ENCODE peak calls at places on chromosomes 11 and 22, in six cellular contexts. V is body of pancreas; E is SK-N-SH; C is CD8-positive, alpha-beta T cell; B is cardiac muscle cell; T is gastrocnemius medialis. Z is an unnamed sample.
A peak's percentile ranks its signal among the peaks of the same experiment; 100 is the strongest.

GRCh38 chr11:20131744-20132666 is 28.3 kb downstream of the DBX1 start:
- DNase-seq in V (peak; percentile 66), E (peak; percentile 47), C (peak; percentile 19), B (peak; percentile 71), T (peak; percentile 30), Z (peak; percentile 70)

GRCh38 chr11:110513521-110514450 is 84.0 kb downstream of the FDX1 start:
- DNase-seq in V (no peak), E (no peak), C (no peak), B (peak; percentile 69), T (no peak), Z (no peak)

GRCh38 chr11:62145261-62145871 is 21.6 kb downstream of the INCENP start:
- DNase-seq in V (peak; percentile 6), E (peak; percentile 10), C (no peak), B (no peak), T (no peak), Z (no peak)

GRCh38 chr11:19163627-19164026 is 38.2 kb downstream of the CSRP3 start:
- DNase-seq in V (no peak), E (no peak), C (no peak), B (no peak), T (no peak), Z (no peak)

GRCh38 chr11:76339217-76339616 is 41.7 kb downstream of the THAP12 start:
- DNase-seq in V (no peak), E (no peak), C (no peak), B (peak; percentile 48), T (peak; percentile 57), Z (peak; percentile 25)

GRCh38 chr22:32475428-32476010 is 908 bp downstream of the FBXO7 start:
- DNase-seq in V (peak; percentile 41), E (peak; percentile 23), C (no peak), B (peak; percentile 57), T (peak; percentile 16), Z (peak; percentile 47)

GRCh38 chr22:17536269-17536668 is 27.0 kb upstream of the SLC25A18 start:
- DNase-seq in V (no peak), E (no peak), C (no peak), B (peak; percentile 21), T (no peak), Z (no peak)

GRCh38 chr11:116132273-116132978 is 628.2 kb upstream of the CADM1 start:
- DNase-seq in V (no peak), E (no peak), C (no peak), B (no peak), T (no peak), Z (no peak)

GRCh38 chr11:68146010-68146540 is 24.9 kb upstream of the CHKA start:
- DNase-seq in V (peak; percentile 99), E (peak; percentile 46), C (no peak), B (no peak), T (peak; percentile 60), Z (peak; percentile 96)

GRCh38 chr22:49229483-49230193 is 598.0 kb downstream of the BRD1 start:
- DNase-seq in V (no peak), E (no peak), C (no peak), B (no peak), T (no peak), Z (no peak)

GRCh38 chr22:37519268-37520195 is at the start of gene CARD10:
- DNase-seq in V (peak; percentile 59), E (peak; percentile 89), C (no peak), B (peak; percentile 44), T (no peak), Z (peak; percentile 68)

GRCh38 chr11:116691779-116692178 is 81.0 kb downstream of the BUD13 start:
- DNase-seq in V (peak; percentile 49), E (peak; percentile 91), C (peak; percentile 49), B (peak; percentile 35), T (no peak), Z (peak; percentile 44)

GRCh38 chr22:21044931-21045584 is 688 bp upstream of the LRRC74B start:
- DNase-seq in V (peak; percentile 49), E (peak; percentile 64), C (no peak), B (peak; percentile 71), T (peak; percentile 47), Z (no peak)

GRCh38 chr11:93219440-93219839 is 21.6 kb upstream of the SLC36A4 start:
- DNase-seq in V (no peak), E (no peak), C (no peak), B (no peak), T (no peak), Z (no peak)

GRCh38 chr11:15127341-15127740 is 12.6 kb downstream of the INSC start:
- DNase-seq in V (no peak), E (no peak), C (no peak), B (peak; percentile 41), T (no peak), Z (no peak)

GRCh38 chr11:88480217-88480616 is 142.7 kb upstream of the CTSC start:
- DNase-seq in V (no peak), E (no peak), C (no peak), B (peak; percentile 93), T (no peak), Z (no peak)

GRCh38 chr11:42407379-42407778 is 904.4 kb upstream of the API5 start:
- DNase-seq in V (no peak), E (peak; percentile 25), C (no peak), B (peak; percentile 40), T (no peak), Z (no peak)

GRCh38 chr11:109073032-109073822 is 348.8 kb upstream of the C11orf87 start:
- DNase-seq in V (no peak), E (no peak), C (no peak), B (no peak), T (no peak), Z (no peak)

GRCh38 chr11:63918576-63919171 is 1.7 kb upstream of the RCOR2 start:
- DNase-seq in V (no peak), E (peak; percentile 56), C (no peak), B (peak; percentile 43), T (no peak), Z (no peak)

GRCh38 chr22:25563757-25564319 is 637 bp upstream of the GRK3 start:
- DNase-seq in V (peak; percentile 16), E (no peak), C (no peak), B (no peak), T (no peak), Z (peak; percentile 28)

GRCh38 chr11:102111011-102111786 is 952 bp downstream of the YAP1 start:
- DNase-seq in V (peak; percentile 72), E (peak; percentile 50), C (peak; percentile 17), B (peak; percentile 96), T (peak; percentile 58), Z (peak; percentile 71)

GRCh38 chr22:17258015-17258827 is 39.0 kb upstream of the ADA2 start:
- DNase-seq in V (peak; percentile 87), E (peak; percentile 61), C (peak; percentile 50), B (peak; percentile 35), T (peak; percentile 86), Z (peak; percentile 84)

GRCh38 chr11:2377511-2378443 is 667 bp downstream of the CD81 start:
- DNase-seq in V (peak; percentile 77), E (peak; percentile 95), C (peak; percentile 63), B (peak; percentile 51), T (no peak), Z (peak; percentile 72)

GRCh38 chr22:49325531-49326395 is 501.9 kb downstream of the BRD1 start:
- DNase-seq in V (no peak), E (no peak), C (no peak), B (no peak), T (no peak), Z (no peak)

GRCh38 chr11:75425422-75425821 is 7.6 kb downstream of the KLHL35 start:
- DNase-seq in V (no peak), E (peak; percentile 56), C (no peak), B (no peak), T (no peak), Z (no peak)

GRCh38 chr11:44993971-44994705 is 43.5 kb upstream of the TP53I11 start:
- DNase-seq in V (peak; percentile 85), E (no peak), C (no peak), B (no peak), T (no peak), Z (no peak)

GRCh38 chr11:4808476-4808875 is 4.3 kb upstream of the OR52R1 start:
- DNase-seq in V (no peak), E (no peak), C (no peak), B (no peak), T (no peak), Z (no peak)

GRCh38 chr11:12817681-12818332 is 143.6 kb downstream of the TEAD1 start:
- DNase-seq in V (no peak), E (no peak), C (no peak), B (no peak), T (no peak), Z (no peak)

GRCh38 chr11:114308689-114309089 is 12.5 kb downstream of the NNMT start:
- DNase-seq in V (no peak), E (no peak), C (no peak), B (peak; percentile 89), T (peak; percentile 25), Z (no peak)

GRCh38 chr11:122115520-122116343 is at the start of gene BLID:
- DNase-seq in V (peak; percentile 26), E (no peak), C (no peak), B (peak; percentile 71), T (no peak), Z (peak; percentile 19)
- H3K4me1 ChIP-seq in V (no peaks in the 10 kb centered on the region), E (peaks cover 2% of the 10 kb centered on the region), C (no peaks in the 10 kb centered on the region), B (no peaks in the 10 kb centered on the region), T (peaks cover 13% of the 10 kb centered on the region), Z (no peaks in the 10 kb centered on the region)

GRCh38 chr11:72814831-72815618 is 814 bp downstream of the ATG16L2 start:
- DNase-seq in V (peak; percentile 44), E (no peak), C (peak; percentile 61), B (peak; percentile 45), T (no peak), Z (peak; percentile 56)
- TF ChIP-seq CTCF in V (no peak), E (no peak), C (peak; percentile 20), B (no peak), T (no peak), Z (no peak)

GRCh38 chr11:10375280-10376048 is 70.6 kb downstream of the ADM start:
- DNase-seq in V (no peak), E (no peak), C (no peak), B (peak; percentile 88), T (no peak), Z (no peak)

GRCh38 chr11:10377182-10377581 is 72.3 kb downstream of the ADM start:
- DNase-seq in V (no peak), E (no peak), C (no peak), B (no peak), T (no peak), Z (no peak)

GRCh38 chr11:10373929-10374328 is 69.1 kb downstream of the ADM start:
- DNase-seq in V (no peak), E (no peak), C (no peak), B (no peak), T (no peak), Z (no peak)

GRCh38 chr11:10374386-10374785 is 69.5 kb downstream of the ADM start:
- DNase-seq in V (no peak), E (no peak), C (no peak), B (no peak), T (no peak), Z (no peak)

GRCh38 chr11:10376061-10376460 is 71.2 kb downstream of the ADM start:
- DNase-seq in V (no peak), E (no peak), C (no peak), B (peak; percentile 47), T (no peak), Z (no peak)
- H3K4me1 ChIP-seq in V (peaks cover 13% of the 10 kb centered on the region), E (peaks cover 30% of the 10 kb centered on the region), C (no peaks in the 10 kb centered on the region), B (no peaks in the 10 kb centered on the region), T (peaks cover 50% of the 10 kb centered on the region), Z (no peaks in the 10 kb centered on the region)

DNA sequence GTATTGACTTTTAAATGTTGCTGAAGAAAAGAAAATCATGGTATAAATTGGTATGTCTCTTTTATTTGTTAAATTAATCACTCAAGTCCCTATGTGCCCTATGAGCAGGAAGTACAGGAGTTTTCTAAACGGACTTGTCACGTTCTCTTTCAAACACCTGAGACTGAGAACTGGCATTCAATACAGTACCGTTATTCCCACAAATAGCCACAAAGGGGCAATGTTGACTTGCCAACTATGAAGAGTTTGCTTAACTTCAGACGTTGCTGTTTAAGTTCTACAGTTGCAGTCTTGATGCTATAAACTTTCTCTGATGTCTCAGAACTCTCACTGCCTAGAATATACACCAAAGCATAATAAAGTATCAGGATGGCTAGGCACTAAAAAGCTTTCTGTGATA is 7.6 kb downstream of the OR56A1 start:
- DNase-seq in V (no peak), E (no peak), C (no peak), B (peak; percentile 67), T (no peak), Z (no peak)
- TF ChIP-seq CTCF in V (peak; percentile 57), E (peak; percentile 56), C (peak; percentile 37), B (peak; percentile 58), T (no peak), Z (peak; percentile 62)

Z was measured in transverse colon.